ENCODE peak calls at places on chromosomes 2 and 18, in eight cellular contexts. One of them, this sample, is unnamed.

GRCh38 chr18:27261769-27262549 is 76.9 kb upstream of the CHST9 start:
- DNase-seq in HAP-1: no peak
- DNase-seq in keratinocyte: no peak
- DNase-seq in breast epithelium: no peak
- DNase-seq in left colon: no peak
- DNase-seq in mesothelial cell of epicardium: no peak
- DNase-seq in HEK293T: no peak
- DNase-seq in stimulated activated CD8-positive, alpha-beta memory T cell treated with anti-CD3 and anti-CD28 coated beads, Interleukin-7, amount 100 ng/mL, for 4 hours: no peak
- DNase-seq in this sample: no peak

GRCh38 chr18:38047820-38048219 is 482.2 kb upstream of the CELF4 start:
- DNase-seq in breast epithelium: no peak
- DNase-seq in mesothelial cell of epicardium: no peak
- DNase-seq in keratinocyte: no peak
- DNase-seq in HEK293T: no peak
- DNase-seq in left colon: no peak
- DNase-seq in stimulated activated CD8-positive, alpha-beta memory T cell treated with anti-CD3 and anti-CD28 coated beads, Interleukin-7, amount 100 ng/mL, for 4 hours: no peak
- DNase-seq in HAP-1: no peak
- DNase-seq in this sample: no peak

GRCh38 chr2:33130544-33130943 is 183.8 kb downstream of the LTBP1 start:
- DNase-seq in stimulated activated CD8-positive, alpha-beta memory T cell treated with anti-CD3 and anti-CD28 coated beads, Interleukin-7, amount 100 ng/mL, for 4 hours: no peak
- DNase-seq in breast epithelium: no peak
- DNase-seq in HAP-1: no peak
- DNase-seq in HEK293T: no peak
- DNase-seq in mesothelial cell of epicardium: no peak
- DNase-seq in keratinocyte: no peak
- DNase-seq in left colon: no peak
- DNase-seq in this sample: no peak

GRCh38 chr2:197209274-197209673 is 101.3 kb downstream of the ANKRD44 start:
- DNase-seq in HEK293T: no peak
- DNase-seq in HAP-1: no peak
- DNase-seq in keratinocyte: no peak
- DNase-seq in stimulated activated CD8-positive, alpha-beta memory T cell treated with anti-CD3 and anti-CD28 coated beads, Interleukin-7, amount 100 ng/mL, for 4 hours: no peak
- DNase-seq in left colon: no peak
- DNase-seq in mesothelial cell of epicardium: no peak
- DNase-seq in breast epithelium: no peak
- DNase-seq in this sample: no peak

GRCh38 chr18:76801567-76802505 is 20.5 kb upstream of the ZNF236 start:
- DNase-seq in stimulated activated CD8-positive, alpha-beta memory T cell treated with anti-CD3 and anti-CD28 coated beads, Interleukin-7, amount 100 ng/mL, for 4 hours: no peak
- DNase-seq in breast epithelium: no peak
- DNase-seq in mesothelial cell of epicardium: no peak
- DNase-seq in left colon: peak; percentile 67
- DNase-seq in HAP-1: peak; percentile 83
- DNase-seq in keratinocyte: no peak
- DNase-seq in HEK293T: peak; percentile 77
- DNase-seq in this sample: peak; percentile 66

GRCh38 chr18:59660976-59661743 is 36.1 kb downstream of the CCBE1 start:
- DNase-seq in stimulated activated CD8-positive, alpha-beta memory T cell treated with anti-CD3 and anti-CD28 coated beads, Interleukin-7, amount 100 ng/mL, for 4 hours: no peak
- DNase-seq in HEK293T: no peak
- DNase-seq in keratinocyte: peak; percentile 30
- DNase-seq in breast epithelium: no peak
- DNase-seq in left colon: no peak
- DNase-seq in HAP-1: no peak
- DNase-seq in mesothelial cell of epicardium: no peak
- DNase-seq in this sample: no peak

GRCh38 chr2:66334237-66335054 is 100.5 kb upstream of the MEIS1 start:
- DNase-seq in mesothelial cell of epicardium: no peak
- DNase-seq in left colon: no peak
- DNase-seq in stimulated activated CD8-positive, alpha-beta memory T cell treated with anti-CD3 and anti-CD28 coated beads, Interleukin-7, amount 100 ng/mL, for 4 hours: no peak
- DNase-seq in breast epithelium: no peak
- DNase-seq in HAP-1: no peak
- DNase-seq in HEK293T: no peak
- DNase-seq in keratinocyte: no peak
- DNase-seq in this sample: peak; percentile 71

GRCh38 chr2:129936334-129936934 is 43.0 kb upstream of the RAB6C start:
- DNase-seq in breast epithelium: no peak
- DNase-seq in stimulated activated CD8-positive, alpha-beta memory T cell treated with anti-CD3 and anti-CD28 coated beads, Interleukin-7, amount 100 ng/mL, for 4 hours: no peak
- DNase-seq in HEK293T: peak; percentile 53
- DNase-seq in mesothelial cell of epicardium: no peak
- DNase-seq in left colon: no peak
- DNase-seq in HAP-1: no peak
- DNase-seq in keratinocyte: no peak
- DNase-seq in this sample: no peak

GRCh38 chr2:189293164-189293563 is 113.6 kb upstream of the COL5A2 start:
- DNase-seq in HAP-1: no peak
- DNase-seq in keratinocyte: no peak
- DNase-seq in stimulated activated CD8-positive, alpha-beta memory T cell treated with anti-CD3 and anti-CD28 coated beads, Interleukin-7, amount 100 ng/mL, for 4 hours: no peak
- DNase-seq in mesothelial cell of epicardium: no peak
- DNase-seq in breast epithelium: no peak
- DNase-seq in left colon: no peak
- DNase-seq in HEK293T: no peak
- DNase-seq in this sample: no peak

GRCh38 chr2:191350826-191351225 is 105.6 kb downstream of the MYO1B start:
- DNase-seq in HEK293T: no peak
- DNase-seq in mesothelial cell of epicardium: no peak
- DNase-seq in breast epithelium: no peak
- DNase-seq in left colon: no peak
- DNase-seq in HAP-1: no peak
- DNase-seq in keratinocyte: no peak
- DNase-seq in stimulated activated CD8-positive, alpha-beta memory T cell treated with anti-CD3 and anti-CD28 coated beads, Interleukin-7, amount 100 ng/mL, for 4 hours: no peak
- DNase-seq in this sample: peak; percentile 41

GRCh38 chr2:10873790-10874437 is 37.8 kb upstream of the KCNF1 start:
- DNase-seq in left colon: no peak
- DNase-seq in breast epithelium: no peak
- DNase-seq in HEK293T: no peak
- DNase-seq in stimulated activated CD8-positive, alpha-beta memory T cell treated with anti-CD3 and anti-CD28 coated beads, Interleukin-7, amount 100 ng/mL, for 4 hours: no peak
- DNase-seq in HAP-1: no peak
- DNase-seq in mesothelial cell of epicardium: no peak
- DNase-seq in keratinocyte: no peak
- DNase-seq in this sample: peak; percentile 66